ENCODE peak calls at places on chromosomes 2 and 18, in seven cellular contexts. X, Z, J, W, D, O and Q are unnamed samples.
A peak's percentile ranks its signal among the peaks of the same experiment; 100 is the strongest.

GRCh38 chr2:188042412-188042811 is 249.3 kb upstream of the GULP1 start:
- DNase-seq in X (no peak), Z (no peak), J (no peak), W (peak; percentile 51), D (no peak), O (no peak), Q (no peak)

GRCh38 chr2:199466704-199467461 is 9.1 kb upstream of the SATB2 start:
- DNase-seq in X (no peak), Z (no peak), J (no peak), W (no peak), D (peak; percentile 49), O (no peak), Q (no peak)

GRCh38 chr2:119369845-119370244 is 3.1 kb downstream of the DBI start:
- DNase-seq in X (no peak), Z (no peak), J (no peak), W (no peak), D (no peak), O (no peak), Q (no peak)

GRCh38 chr18:23460285-23461273 is 7.5 kb downstream of the RIOK3 start:
- DNase-seq in X (no peak), Z (no peak), J (no peak), W (no peak), D (no peak), O (no peak), Q (no peak)

GRCh38 chr18:40437517-40437916 is 1517.5 kb upstream of the PIK3C3 start:
- DNase-seq in X (no peak), Z (no peak), J (no peak), W (no peak), D (no peak), O (no peak), Q (peak; percentile 47)

GRCh38 chr2:152950125-152950524 is 231.7 kb downstream of the ARL6IP6 start:
- DNase-seq in X (no peak), Z (no peak), J (no peak), W (no peak), D (no peak), O (no peak), Q (no peak)

GRCh38 chr18:72261562-72261961 is 282.6 kb downstream of the CBLN2 start:
- DNase-seq in X (no peak), Z (no peak), J (no peak), W (no peak), D (no peak), O (no peak), Q (no peak)

GRCh38 chr2:210167227-210167626 is 4.0 kb downstream of the KANSL1L start:
- DNase-seq in X (no peak), Z (no peak), J (peak; percentile 41), W (no peak), D (no peak), O (no peak), Q (no peak)

GRCh38 chr2:181742908-181743722 is 62.8 kb upstream of the NEUROD1 start:
- DNase-seq in X (no peak), Z (peak; percentile 46), J (peak; percentile 54), W (peak; percentile 61), D (no peak), O (no peak), Q (no peak)

GRCh38 chr2:23380562-23381065 is 4.4 kb upstream of the KLHL29 start:
- DNase-seq in X (no peak), Z (peak; percentile 48), J (peak; percentile 31), W (no peak), D (no peak), O (no peak), Q (no peak)

GRCh38 chr2:125654226-125654625 is 1001.7 kb upstream of the GYPC start:
- DNase-seq in X (no peak), Z (no peak), J (no peak), W (no peak), D (no peak), O (no peak), Q (no peak)

GRCh38 chr2:3124921-3125760 is 252.5 kb downstream of the EIPR1 start:
- DNase-seq in X (no peak), Z (no peak), J (no peak), W (no peak), D (no peak), O (no peak), Q (no peak)

GRCh38 chr18:8752329-8752728 is 47.0 kb downstream of the MTCL1 start:
- DNase-seq in X (no peak), Z (no peak), J (no peak), W (peak; percentile 26), D (no peak), O (no peak), Q (no peak)

GRCh38 chr18:36786686-36787085 is 42.1 kb downstream of the TPGS2 start:
- DNase-seq in X (no peak), Z (no peak), J (no peak), W (peak; percentile 60), D (peak; percentile 84), O (no peak), Q (peak; percentile 81)

GRCh38 chr18:5975111-5975622 is 79.8 kb upstream of the TMEM200C start:
- DNase-seq in X (peak; percentile 6), Z (no peak), J (peak; percentile 9), W (no peak), D (no peak), O (no peak), Q (no peak)

GRCh38 chr2:109185338-109185737 is 56.3 kb downstream of the SH3RF3 start:
- DNase-seq in X (no peak), Z (no peak), J (peak; percentile 74), W (peak; percentile 76), D (peak; percentile 83), O (no peak), Q (peak; percentile 63)

GRCh38 chr2:88709117-88709739 is 17.8 kb downstream of the RPIA start:
- DNase-seq in X (no peak), Z (no peak), J (no peak), W (peak; percentile 3), D (no peak), O (no peak), Q (no peak)

GRCh38 chr18:23088343-23088742 is 46.9 kb upstream of the CABLES1 start:
- DNase-seq in X (no peak), Z (no peak), J (no peak), W (no peak), D (no peak), O (no peak), Q (no peak)

GRCh38 chr2:202529389-202529788 is 105.4 kb upstream of the FAM117B start:
- DNase-seq in X (no peak), Z (no peak), J (no peak), W (peak; percentile 7), D (no peak), O (no peak), Q (no peak)